ENCODE peak calls at places on chromosomes 11 and 22, in four cellular contexts. N is hepatocyte, S is GM23338, B is PC-9. E is an unnamed sample. For H3K9me2, the result is how much of the 10 kb centered on the place peaks cover.

GRCh38 chr11:125345706-125346561 is 150.1 kb downstream of the FEZ1 start:
- DNase-seq in N (peak), S (peak), B (peak), E (peak)

GRCh38 chr11:55707029-55707428 is 45.0 kb downstream of the OR4C6 start:
- DNase-seq in N (peak), S (peak), B (no peak), E (peak)

GRCh38 chr22:23812378-23812777 is 25.6 kb downstream of the SMARCB1 start:
- DNase-seq in N (no peak), B (no peak), S (no peak), E (no peak)

GRCh38 chr22:20533879-20534265 is 26.5 kb downstream of the MED15 start:
- DNase-seq in S (no peak), N (no peak), B (no peak), E (no peak)

GRCh38 chr11:2293396-2294339 is 8.1 kb downstream of the C11orf21 start:
- DNase-seq in B (no peak), S (peak), N (no peak), E (no peak)

GRCh38 chr11:121521145-121522042 is 68.6 kb upstream of the SORL1-AS1 start:
- DNase-seq in B (peak), S (no peak), N (no peak), E (peak)

GRCh38 chr22:47034905-47035419 is 272.5 kb downstream of the TBC1D22A start:
- DNase-seq in N (no peak), B (no peak), S (no peak), E (no peak)

GRCh38 chr11:22130462-22131053 is 62.3 kb upstream of the ANO5 start:
- DNase-seq in S (peak), N (peak), B (no peak), E (peak)

GRCh38 chr22:45096256-45096907 is 67.3 kb upstream of the NUP50 start:
- DNase-seq in S (peak), N (peak), B (peak), E (peak)

GRCh38 chr11:17573526-17573925 is 26.5 kb downstream of the OTOG start:
- DNase-seq in S (no peak), B (no peak), N (no peak), E (no peak)

GRCh38 chr11:2538951-2539735 is 94.3 kb downstream of the KCNQ1 start:
- DNase-seq in B (no peak), S (no peak), N (no peak), E (no peak)

GRCh38 chr22:47168900-47169800 is 406.7 kb downstream of the TBC1D22A start:
- DNase-seq in N (no peak), S (peak), B (no peak), E (peak)

GRCh38 chr11:20110908-20111669 is 49.2 kb downstream of the DBX1 start:
- DNase-seq in N (peak), S (peak), B (peak), E (peak)

GRCh38 chr11:71488086-71488967 is 35.3 kb downstream of the NADSYN1 start:
- DNase-seq in B (peak), S (peak), N (peak), E (peak)

GRCh38 chr11:69284081-69284511 is 9.9 kb upstream of the MYEOV start:
- DNase-seq in S (no peak), N (no peak), B (peak), E (no peak)

GRCh38 chr11:29435421-29435820 is 581.4 kb downstream of the KCNA4 start:
- DNase-seq in N (no peak), B (no peak), S (no peak), E (no peak)

GRCh38 chr11:2261436-2262230 is 8.8 kb downstream of the ASCL2 start:
- DNase-seq in B (no peak), N (no peak), S (no peak), E (no peak)

GRCh38 chr11:64000026-64000739 is 13.9 kb downstream of the OTUB1 start:
- DNase-seq in N (peak), B (no peak), S (peak), E (peak)

GRCh38 chr11:79374707-79375106 is 66.1 kb downstream of the TENM4 start:
- DNase-seq in B (no peak), S (peak), N (no peak), E (no peak)

GRCh38 chr22:43891360-43892182 is at the start of gene PNPLA5:
- DNase-seq in N (peak), S (peak), B (no peak), E (no peak)

DNA sequence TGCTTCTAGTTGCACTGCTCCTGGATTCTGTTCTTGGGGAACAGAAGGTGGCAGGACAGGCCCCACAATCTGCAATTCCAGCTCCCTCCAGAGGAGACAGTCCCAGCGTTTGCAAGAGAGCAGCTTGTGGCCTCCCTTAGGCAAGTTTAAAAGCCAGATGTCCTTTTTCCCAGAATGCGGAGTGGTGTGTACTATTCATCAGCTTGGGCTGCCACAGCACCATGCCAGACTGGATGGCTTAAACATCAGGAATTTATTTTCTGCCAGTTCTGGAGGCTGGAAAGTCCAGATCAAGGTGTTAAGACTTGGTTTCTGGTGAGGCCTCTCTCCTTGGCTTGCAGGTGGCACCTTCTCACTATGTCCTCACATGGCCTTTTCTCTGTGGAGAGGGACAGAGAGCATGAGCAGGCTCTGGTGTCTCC is 11.7 kb downstream of the MIAT start:
- DNase-seq in B (peak), N (peak), S (peak), E (peak)
- TF ChIP-seq CTCF in B (peak), N (peak), S (peak), E (peak)

DNA sequence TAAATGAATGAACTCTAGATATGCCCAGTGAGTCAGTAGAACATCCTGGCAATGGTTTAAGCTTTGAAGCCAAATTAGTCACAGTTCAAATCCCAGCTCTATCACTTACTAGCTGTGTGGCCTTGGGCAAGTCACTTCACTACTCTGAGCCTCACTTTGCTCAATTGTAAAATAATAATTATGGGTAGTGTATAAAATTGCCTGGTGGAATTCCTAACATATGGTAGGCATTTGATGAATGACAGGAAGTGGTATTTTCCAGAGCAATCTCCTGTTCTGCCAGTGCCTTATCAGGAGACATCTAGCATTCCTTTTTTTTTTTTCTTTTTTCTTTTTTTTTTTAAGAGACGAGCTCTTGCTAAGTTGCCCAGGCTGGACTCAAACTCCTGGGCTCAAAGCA is 13.0 kb downstream of the SCN4B start:
- DNase-seq in S (no peak), N (no peak), B (peak), E (no peak)
- H3K9me2 ChIP-seq in S (under half), N (under half), B (under half), E (under half)

DNA sequence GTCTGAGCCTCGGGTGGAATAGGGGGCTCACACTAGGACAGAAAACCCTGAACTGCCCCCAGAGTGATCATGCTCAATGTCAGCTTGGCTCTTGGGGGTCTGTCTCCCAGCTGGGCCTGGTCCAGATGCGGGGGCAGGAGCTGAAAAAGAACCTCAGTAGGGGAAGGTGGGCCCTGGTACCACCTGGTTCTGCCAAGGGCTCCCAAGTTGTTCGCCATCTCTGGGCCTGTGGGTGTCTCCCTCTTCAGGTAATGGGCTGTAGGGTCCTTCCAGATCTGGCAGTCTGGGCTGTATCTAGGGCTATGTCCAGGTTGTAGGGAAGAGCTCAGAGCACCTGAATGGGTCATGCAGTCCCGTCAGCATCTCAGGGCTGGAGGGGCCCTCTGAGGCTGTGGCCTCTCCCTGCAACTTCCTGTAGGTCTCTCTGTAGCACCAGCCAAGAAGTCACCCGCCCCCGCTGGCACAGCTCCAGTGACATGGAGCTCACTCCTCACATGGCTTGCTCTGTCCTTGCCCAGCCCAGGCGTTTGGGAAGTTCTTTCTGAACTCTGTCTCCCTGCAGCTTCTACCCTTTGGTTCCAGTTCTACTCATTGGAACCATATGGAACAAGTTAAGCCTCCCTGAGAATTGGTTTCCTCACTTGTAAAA is 33.0 kb upstream of the SOX10 start:
- DNase-seq in B (no peak), N (no peak), S (no peak), E (no peak)
- TF ChIP-seq CTCF in B (no peak), N (no peak), S (no peak), E (no peak)

DNA sequence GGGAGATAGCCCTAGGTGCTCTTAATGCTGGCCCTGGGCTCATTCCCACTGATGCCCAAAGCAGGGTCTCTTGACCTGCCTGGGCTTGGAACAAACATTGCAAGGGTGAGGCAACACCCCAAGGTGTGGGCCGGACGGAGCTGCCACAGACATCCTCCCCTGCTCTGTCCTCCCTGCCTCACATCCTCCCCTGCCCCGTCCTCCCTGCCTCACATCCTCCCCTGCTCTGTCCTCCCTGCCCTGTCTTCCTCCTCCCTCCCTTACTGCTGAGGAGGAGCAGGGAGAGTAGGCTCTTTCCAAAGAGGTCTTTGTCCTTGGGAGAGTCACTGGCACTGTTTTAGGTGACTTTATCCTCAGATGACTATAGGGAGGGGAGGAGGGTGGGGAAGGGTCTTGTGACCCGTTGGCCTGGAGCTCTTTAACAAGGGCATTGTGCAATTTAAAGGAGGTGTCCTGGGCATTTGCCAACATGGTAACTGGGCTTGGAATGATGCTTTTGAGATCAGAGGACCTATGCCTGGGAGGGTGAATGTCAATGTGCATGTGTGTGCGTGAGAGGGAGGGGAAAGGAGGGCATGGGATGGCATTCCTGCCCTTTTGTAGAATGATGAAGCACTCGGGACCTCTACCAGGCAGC is 679 bp downstream of the FAM180B start:
- DNase-seq in B (no peak), N (no peak), S (no peak), E (no peak)
- H3K9me2 ChIP-seq in B (under half), N (under half), S (under half), E (under half)

DNA sequence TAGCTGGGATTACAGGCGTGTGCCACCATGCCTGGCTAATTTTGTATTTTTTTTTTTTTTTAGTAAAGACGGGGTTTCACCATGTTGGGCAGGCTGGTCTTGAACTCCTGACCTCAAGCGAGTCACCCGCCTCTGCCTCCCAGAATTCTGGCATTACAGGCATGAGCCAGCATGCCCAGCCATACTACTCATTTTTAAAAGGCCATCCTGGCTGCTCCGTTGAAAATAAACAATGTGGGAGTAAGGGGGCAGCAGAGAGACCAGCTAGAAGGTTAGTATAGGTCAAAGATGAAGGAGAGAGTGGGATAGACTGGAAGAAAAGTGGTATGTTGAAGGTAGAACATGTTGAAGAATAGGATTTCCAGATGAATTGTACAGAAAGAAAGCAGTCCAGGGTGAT is 17.6 kb upstream of the LIN7C start:
- DNase-seq in B (no peak), S (peak), N (no peak), E (peak)
- TF ChIP-seq CTCF in B (no peak), S (peak), N (no peak), E (peak)

GRCh38 chr22:33129621-33130020 is 71.4 kb upstream of the SYN3 start:
- DNase-seq in B (no peak), N (no peak), S (no peak), E (no peak)
- H3K9me2 ChIP-seq in B (under half), N (under half), S (under half), E (under half)

GRCh38 chr11:92070026-92070889 is 154.4 kb upstream of the FAT3 start:
- DNase-seq in N (no peak), B (no peak), S (peak), E (peak)
- TF ChIP-seq CTCF in N (peak), B (peak), S (peak), E (peak)

GRCh38 chr11:134341805-134342571 is 10.2 kb downstream of the GLB1L2 start:
- DNase-seq in S (no peak), B (no peak), N (no peak), E (no peak)
- H3K9me2 ChIP-seq in S (under half), B (under half), N (under half), E (under half)

DNA sequence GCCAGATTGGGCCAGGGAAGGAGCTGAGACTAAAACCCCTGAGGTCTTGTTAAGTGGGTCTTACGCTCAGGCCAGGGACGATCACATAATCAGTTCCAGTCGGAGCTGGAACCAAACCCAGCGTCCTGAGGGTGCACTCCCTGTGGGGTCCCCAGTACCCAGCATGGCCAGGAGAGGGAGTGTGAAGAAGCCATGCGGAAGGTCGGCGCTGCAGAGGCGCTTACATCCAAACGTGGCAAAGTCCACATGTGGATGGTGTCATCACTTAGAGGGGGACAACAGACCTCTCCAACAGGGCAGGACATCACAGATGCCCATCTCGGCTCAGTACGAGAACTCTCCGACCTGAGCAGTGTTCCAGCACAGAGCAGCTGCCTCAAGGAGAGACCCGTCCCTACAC is 8.3 kb downstream of the ATP5MGL start:
- DNase-seq in S (peak), B (no peak), N (no peak), E (no peak)
- TF ChIP-seq CTCF in S (peak), B (peak), N (peak), E (peak)

GRCh38 chr11:132052904-132053303 is 682.5 kb downstream of the NTM start:
- DNase-seq in B (no peak), S (no peak), N (no peak), E (no peak)

GRCh38 chr11:132051704-132052103 is 681.3 kb downstream of the NTM start:
- DNase-seq in B (no peak), S (no peak), N (no peak), E (no peak)

GRCh38 chr11:132055296-132055695 is 684.9 kb downstream of the NTM start:
- DNase-seq in B (no peak), N (no peak), S (no peak), E (no peak)

GRCh38 chr11:132056689-132057088 is 686.3 kb downstream of the NTM start:
- DNase-seq in B (no peak), N (peak), S (no peak), E (no peak)

GRCh38 chr11:132054822-132055221 is 684.4 kb downstream of the NTM start:
- DNase-seq in B (no peak), S (no peak), N (no peak), E (peak)
- H3K9me2 ChIP-seq in B (under half), S (under half), N (under half), E (under half)

E was measured in PC-3.